ENCODE peak calls at places on chromosome 2, in six cellular contexts. One of them, this sample, is unnamed.
A peak's percentile ranks its signal among the peaks of the same experiment; 100 is the strongest.

GRCh38 chr2:100677611-100678185 is 114.9 kb downstream of the PDCL3 start:
- DNase-seq in colonic mucosa: no peak
- DNase-seq in prostate gland: no peak
- DNase-seq in CD8-positive, alpha-beta memory T cell: no peak
- DNase-seq in esophagus squamous epithelium: no peak
- DNase-seq in heart left ventricle: no peak
- DNase-seq in this sample: no peak

GRCh38 chr2:103781401-103781800 is 1019.6 kb downstream of the TMEM182 start:
- DNase-seq in esophagus squamous epithelium: no peak
- DNase-seq in CD8-positive, alpha-beta memory T cell: no peak
- DNase-seq in prostate gland: no peak
- DNase-seq in colonic mucosa: no peak
- DNase-seq in heart left ventricle: no peak
- DNase-seq in this sample: no peak

GRCh38 chr2:104853926-104854506 is at the start of gene POU3F3:
- DNase-seq in colonic mucosa: peak; percentile 81
- DNase-seq in prostate gland: no peak
- DNase-seq in CD8-positive, alpha-beta memory T cell: no peak
- DNase-seq in heart left ventricle: peak; percentile 59
- DNase-seq in esophagus squamous epithelium: no peak
- DNase-seq in this sample: no peak

GRCh38 chr2:24828641-24829040 is 35.4 kb downstream of the CENPO start:
- DNase-seq in colonic mucosa: no peak
- DNase-seq in CD8-positive, alpha-beta memory T cell: no peak
- DNase-seq in prostate gland: no peak
- DNase-seq in heart left ventricle: no peak
- DNase-seq in esophagus squamous epithelium: no peak
- DNase-seq in this sample: no peak

GRCh38 chr2:12424820-12425219 is 291.9 kb upstream of the TRIB2 start:
- DNase-seq in heart left ventricle: peak; percentile 43
- DNase-seq in CD8-positive, alpha-beta memory T cell: no peak
- DNase-seq in colonic mucosa: no peak
- DNase-seq in esophagus squamous epithelium: no peak
- DNase-seq in prostate gland: peak; percentile 8
- DNase-seq in this sample: no peak

GRCh38 chr2:134842930-134843490 is 4.6 kb downstream of the ACMSD start:
- DNase-seq in esophagus squamous epithelium: no peak
- DNase-seq in CD8-positive, alpha-beta memory T cell: no peak
- DNase-seq in colonic mucosa: no peak
- DNase-seq in prostate gland: no peak
- DNase-seq in heart left ventricle: no peak
- DNase-seq in this sample: no peak

GRCh38 chr2:70367722-70368323 is 66.0 kb upstream of the FAM136A start:
- DNase-seq in CD8-positive, alpha-beta memory T cell: no peak
- DNase-seq in prostate gland: no peak
- DNase-seq in colonic mucosa: peak; percentile 66
- DNase-seq in heart left ventricle: no peak
- DNase-seq in esophagus squamous epithelium: no peak
- DNase-seq in this sample: no peak

GRCh38 chr2:189124175-189124574 is 55.4 kb downstream of the COL5A2 start:
- DNase-seq in prostate gland: no peak
- DNase-seq in colonic mucosa: no peak
- DNase-seq in esophagus squamous epithelium: no peak
- DNase-seq in heart left ventricle: no peak
- DNase-seq in CD8-positive, alpha-beta memory T cell: no peak
- DNase-seq in this sample: no peak

GRCh38 chr2:98583516-98583865 is 24.8 kb downstream of the COA5 start:
- DNase-seq in esophagus squamous epithelium: no peak
- DNase-seq in CD8-positive, alpha-beta memory T cell: no peak
- DNase-seq in colonic mucosa: no peak
- DNase-seq in prostate gland: no peak
- DNase-seq in heart left ventricle: no peak
- DNase-seq in this sample: no peak

GRCh38 chr2:117856415-117857210 is 42.1 kb downstream of the DDX18 start:
- DNase-seq in heart left ventricle: no peak
- DNase-seq in prostate gland: no peak
- DNase-seq in colonic mucosa: no peak
- DNase-seq in esophagus squamous epithelium: no peak
- DNase-seq in CD8-positive, alpha-beta memory T cell: no peak
- DNase-seq in this sample: no peak

GRCh38 chr2:15561574-15562344 is 625 bp upstream of the NBAS start:
- DNase-seq in prostate gland: peak; percentile 19
- DNase-seq in CD8-positive, alpha-beta memory T cell: no peak
- DNase-seq in esophagus squamous epithelium: no peak
- DNase-seq in heart left ventricle: no peak
- DNase-seq in colonic mucosa: peak; percentile 49
- DNase-seq in this sample: no peak

GRCh38 chr2:120398961-120399888 is 53.3 kb downstream of the INHBB start:
- DNase-seq in colonic mucosa: no peak
- DNase-seq in prostate gland: no peak
- DNase-seq in esophagus squamous epithelium: no peak
- DNase-seq in CD8-positive, alpha-beta memory T cell: no peak
- DNase-seq in heart left ventricle: no peak
- DNase-seq in this sample: no peak

GRCh38 chr2:168008796-168009195 is 238.6 kb downstream of the STK39 start:
- DNase-seq in CD8-positive, alpha-beta memory T cell: no peak
- DNase-seq in colonic mucosa: peak; percentile 68
- DNase-seq in prostate gland: no peak
- DNase-seq in esophagus squamous epithelium: no peak
- DNase-seq in heart left ventricle: no peak
- DNase-seq in this sample: no peak

GRCh38 chr2:170013802-170014551 is 164.0 kb upstream of the MYO3B start:
- DNase-seq in CD8-positive, alpha-beta memory T cell: no peak
- DNase-seq in colonic mucosa: no peak
- DNase-seq in prostate gland: no peak
- DNase-seq in esophagus squamous epithelium: no peak
- DNase-seq in heart left ventricle: no peak
- DNase-seq in this sample: no peak

GRCh38 chr2:46850742-46851141 is 64.9 kb downstream of the MCFD2 start:
- DNase-seq in esophagus squamous epithelium: no peak
- DNase-seq in heart left ventricle: peak; percentile 59
- DNase-seq in colonic mucosa: peak; percentile 45
- DNase-seq in prostate gland: peak; percentile 35
- DNase-seq in CD8-positive, alpha-beta memory T cell: no peak
- DNase-seq in this sample: peak; percentile 52

GRCh38 chr2:231339318-231339717 is 56.2 kb upstream of the B3GNT7 start:
- DNase-seq in prostate gland: no peak
- DNase-seq in heart left ventricle: no peak
- DNase-seq in colonic mucosa: no peak
- DNase-seq in CD8-positive, alpha-beta memory T cell: no peak
- DNase-seq in esophagus squamous epithelium: no peak
- DNase-seq in this sample: no peak

GRCh38 chr2:180653481-180653880 is 326.9 kb upstream of the UBE2E3 start:
- DNase-seq in CD8-positive, alpha-beta memory T cell: no peak
- DNase-seq in colonic mucosa: no peak
- DNase-seq in prostate gland: no peak
- DNase-seq in esophagus squamous epithelium: no peak
- DNase-seq in heart left ventricle: no peak
- DNase-seq in this sample: no peak

GRCh38 chr2:158650646-158651357 is 144.3 kb upstream of the DAPL1 start:
- DNase-seq in prostate gland: no peak
- DNase-seq in esophagus squamous epithelium: no peak
- DNase-seq in heart left ventricle: no peak
- DNase-seq in CD8-positive, alpha-beta memory T cell: no peak
- DNase-seq in colonic mucosa: no peak
- DNase-seq in this sample: no peak

GRCh38 chr2:17805166-17805565 is 11.1 kb upstream of the MSGN1 start:
- DNase-seq in CD8-positive, alpha-beta memory T cell: no peak
- DNase-seq in esophagus squamous epithelium: no peak
- DNase-seq in prostate gland: no peak
- DNase-seq in colonic mucosa: no peak
- DNase-seq in heart left ventricle: no peak
- DNase-seq in this sample: no peak

GRCh38 chr2:285990-286389 is 1.9 kb downstream of the ALKAL2 start:
- DNase-seq in prostate gland: no peak
- DNase-seq in heart left ventricle: no peak
- DNase-seq in CD8-positive, alpha-beta memory T cell: no peak
- DNase-seq in esophagus squamous epithelium: no peak
- DNase-seq in colonic mucosa: no peak
- DNase-seq in this sample: no peak

GRCh38 chr2:138641277-138641676 is 138.9 kb downstream of the NXPH2 start:
- DNase-seq in esophagus squamous epithelium: no peak
- DNase-seq in heart left ventricle: no peak
- DNase-seq in CD8-positive, alpha-beta memory T cell: no peak
- DNase-seq in colonic mucosa: no peak
- DNase-seq in prostate gland: no peak
- DNase-seq in this sample: no peak

GRCh38 chr2:179107737-179108136 is 57.8 kb upstream of the CCDC141 start:
- DNase-seq in esophagus squamous epithelium: no peak
- DNase-seq in colonic mucosa: peak; percentile 59
- DNase-seq in prostate gland: no peak
- DNase-seq in heart left ventricle: no peak
- DNase-seq in CD8-positive, alpha-beta memory T cell: no peak
- DNase-seq in this sample: no peak

GRCh38 chr2:199259671-199260070 is 198.1 kb downstream of the SATB2 start:
- DNase-seq in colonic mucosa: no peak
- DNase-seq in prostate gland: no peak
- DNase-seq in esophagus squamous epithelium: no peak
- DNase-seq in heart left ventricle: no peak
- DNase-seq in CD8-positive, alpha-beta memory T cell: no peak
- DNase-seq in this sample: no peak

GRCh38 chr2:215138466-215138865 is at the start of gene ABCA12:
- DNase-seq in heart left ventricle: no peak
- DNase-seq in esophagus squamous epithelium: no peak
- DNase-seq in colonic mucosa: no peak
- DNase-seq in CD8-positive, alpha-beta memory T cell: no peak
- DNase-seq in prostate gland: no peak
- DNase-seq in this sample: no peak

GRCh38 chr2:215137741-215138340 is 585 bp downstream of the ABCA12 start:
- DNase-seq in heart left ventricle: no peak
- DNase-seq in esophagus squamous epithelium: no peak
- DNase-seq in colonic mucosa: no peak
- DNase-seq in CD8-positive, alpha-beta memory T cell: no peak
- DNase-seq in prostate gland: peak; percentile 45
- DNase-seq in this sample: no peak

GRCh38 chr2:215140166-215140707 is 1.8 kb upstream of the ABCA12 start:
- DNase-seq in esophagus squamous epithelium: no peak
- DNase-seq in heart left ventricle: no peak
- DNase-seq in prostate gland: no peak
- DNase-seq in colonic mucosa: no peak
- DNase-seq in CD8-positive, alpha-beta memory T cell: no peak
- DNase-seq in this sample: no peak

GRCh38 chr2:215137329-215137686 is 1.1 kb downstream of the ABCA12 start:
- DNase-seq in heart left ventricle: no peak
- DNase-seq in CD8-positive, alpha-beta memory T cell: no peak
- DNase-seq in colonic mucosa: no peak
- DNase-seq in prostate gland: no peak
- DNase-seq in esophagus squamous epithelium: no peak
- DNase-seq in this sample: no peak

DNA sequence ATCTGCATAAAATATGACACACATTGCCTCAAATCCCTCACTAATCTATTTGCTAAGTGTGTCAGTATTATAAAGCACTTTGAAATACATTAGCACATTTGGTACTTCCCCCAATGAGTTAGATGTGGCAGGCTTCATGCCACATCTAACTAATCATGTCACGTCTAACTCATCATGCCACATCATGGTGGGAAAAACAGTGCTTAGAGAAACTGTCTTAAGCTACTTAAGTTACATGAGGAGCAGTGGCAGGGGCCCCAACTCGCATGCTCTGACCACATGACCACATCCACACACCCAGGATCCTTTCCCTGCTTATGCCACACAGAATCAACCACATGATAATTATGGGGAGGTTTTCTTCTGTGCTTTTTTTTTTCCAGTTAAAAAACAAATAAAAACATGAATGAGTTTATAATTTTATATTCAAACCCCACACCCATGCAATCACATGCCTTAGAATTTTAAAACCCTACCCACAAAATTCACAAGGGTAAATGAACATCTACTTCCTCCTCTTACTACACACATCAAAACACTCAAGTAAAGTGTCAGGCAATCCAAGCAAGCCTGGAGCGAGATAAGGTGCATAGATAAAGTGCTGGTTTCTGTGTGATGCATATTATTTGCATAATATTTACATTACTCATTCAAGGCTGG is 1.6 kb downstream of the ABCA12 start:
- DNase-seq in prostate gland: no peak
- DNase-seq in esophagus squamous epithelium: no peak
- DNase-seq in heart left ventricle: no peak
- DNase-seq in CD8-positive, alpha-beta memory T cell: no peak
- DNase-seq in colonic mucosa: no peak
- DNase-seq in this sample: no peak
- H3K4me1 ChIP-seq in prostate gland: no peaks in the 10 kb centered on the region
- H3K4me1 ChIP-seq in esophagus squamous epithelium: peaks cover 5% of the 10 kb centered on the region
- H3K4me1 ChIP-seq in heart left ventricle: no peaks in the 10 kb centered on the region
- H3K4me1 ChIP-seq in CD8-positive, alpha-beta memory T cell: no peaks in the 10 kb centered on the region
- H3K4me1 ChIP-seq in colonic mucosa: no peaks in the 10 kb centered on the region
- H3K4me1 ChIP-seq in this sample: no peaks in the 10 kb centered on the region

DNA sequence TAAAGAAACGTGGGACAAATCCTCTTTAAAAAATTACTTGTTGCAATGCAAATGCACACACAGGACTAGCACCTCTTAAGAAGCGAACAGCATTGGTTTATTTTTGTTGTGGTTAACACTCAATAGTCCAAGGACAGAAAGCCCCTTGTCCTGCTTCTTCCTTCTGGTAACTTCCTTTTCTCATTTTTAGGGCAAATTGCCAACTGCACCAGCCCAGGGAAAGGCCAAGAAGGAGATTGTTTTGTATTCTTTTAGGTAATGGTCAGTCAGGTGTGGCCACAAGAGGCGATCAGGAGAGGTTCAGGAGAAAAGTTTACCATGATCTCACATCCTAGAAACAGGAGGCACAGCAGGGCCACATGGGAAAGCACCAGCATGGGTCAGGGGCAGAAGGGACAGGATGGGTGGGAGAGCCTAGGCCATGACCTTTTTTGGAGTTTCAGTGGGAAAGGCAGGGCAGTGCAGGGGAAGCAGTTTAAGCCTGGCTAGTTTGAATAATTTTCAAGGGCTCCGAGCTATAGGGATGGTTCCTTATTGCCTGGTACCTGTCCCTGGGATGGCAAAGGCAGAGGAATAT is 73.0 kb downstream of the CHRNA1 start:
- DNase-seq in colonic mucosa: no peak
- DNase-seq in CD8-positive, alpha-beta memory T cell: no peak
- DNase-seq in heart left ventricle: no peak
- DNase-seq in esophagus squamous epithelium: no peak
- DNase-seq in prostate gland: no peak
- DNase-seq in this sample: no peak
- H3K4me1 ChIP-seq in colonic mucosa: no peaks in the 10 kb centered on the region
- H3K4me1 ChIP-seq in CD8-positive, alpha-beta memory T cell: no peaks in the 10 kb centered on the region
- H3K4me1 ChIP-seq in heart left ventricle: no peaks in the 10 kb centered on the region
- H3K4me1 ChIP-seq in esophagus squamous epithelium: no peaks in the 10 kb centered on the region
- H3K4me1 ChIP-seq in prostate gland: no peaks in the 10 kb centered on the region
- H3K4me1 ChIP-seq in this sample: no peaks in the 10 kb centered on the region

DNA sequence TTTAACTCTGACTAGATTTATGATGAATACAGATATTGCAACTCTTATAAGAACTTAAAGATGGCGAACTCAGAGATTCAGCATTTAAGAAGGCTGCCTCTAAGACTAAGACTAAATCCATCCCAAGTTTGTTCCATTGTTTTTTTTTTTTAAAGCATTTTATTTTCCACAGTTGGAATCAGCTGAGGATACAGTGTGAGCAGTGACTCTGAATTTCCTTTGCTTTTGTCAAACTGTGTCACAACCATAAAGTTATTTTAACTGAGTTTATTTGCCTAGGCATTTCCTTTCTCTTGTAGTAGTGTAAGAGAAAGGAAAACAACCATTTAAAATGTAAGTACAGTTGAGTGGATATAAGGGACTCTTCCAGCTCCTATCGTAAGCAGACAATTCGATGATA is 63.9 kb downstream of the ZEB2 start:
- DNase-seq in colonic mucosa: no peak
- DNase-seq in prostate gland: no peak
- DNase-seq in heart left ventricle: no peak
- DNase-seq in CD8-positive, alpha-beta memory T cell: no peak
- DNase-seq in esophagus squamous epithelium: no peak
- DNase-seq in this sample: no peak
- H3K4me1 ChIP-seq in colonic mucosa: no peaks in the 10 kb centered on the region
- H3K4me1 ChIP-seq in prostate gland: peaks cover 2% of the 10 kb centered on the region
- H3K4me1 ChIP-seq in heart left ventricle: peaks cover 27% of the 10 kb centered on the region
- H3K4me1 ChIP-seq in CD8-positive, alpha-beta memory T cell: peaks cover 41% of the 10 kb centered on the region
- H3K4me1 ChIP-seq in esophagus squamous epithelium: no peaks in the 10 kb centered on the region
- H3K4me1 ChIP-seq in this sample: peaks cover 18% of the 10 kb centered on the region

GRCh38 chr2:54638774-54639187 is 84.7 kb upstream of the EML6 start:
- DNase-seq in CD8-positive, alpha-beta memory T cell: no peak
- DNase-seq in esophagus squamous epithelium: no peak
- DNase-seq in prostate gland: no peak
- DNase-seq in colonic mucosa: no peak
- DNase-seq in heart left ventricle: no peak
- DNase-seq in this sample: no peak
- H3K4me1 ChIP-seq in CD8-positive, alpha-beta memory T cell: peaks cover 20% of the 10 kb centered on the region
- H3K4me1 ChIP-seq in esophagus squamous epithelium: no peaks in the 10 kb centered on the region
- H3K4me1 ChIP-seq in prostate gland: peaks cover 3% of the 10 kb centered on the region
- H3K4me1 ChIP-seq in colonic mucosa: no peaks in the 10 kb centered on the region
- H3K4me1 ChIP-seq in heart left ventricle: peaks cover 62% of the 10 kb centered on the region
- H3K4me1 ChIP-seq in this sample: peaks cover 20% of the 10 kb centered on the region

This sample was measured in gastrocnemius medialis.